ENCODE peak calls at places on chromosome 20, in nine cellular contexts. One of them, this sample, is unnamed.

GRCh38 chr20:50130995-50131394 is 18.0 kb upstream of the UBE2V1 start:
- DNase-seq in GM23248: no peak
- DNase-seq in pancreas: no peak
- DNase-seq in ascending aorta: no peak
- DNase-seq in mesenchymal stem cell: no peak
- DNase-seq in MM.1S: no peak
- DNase-seq in endothelial cell of umbilical vein: no peak
- DNase-seq in Panc1: no peak
- DNase-seq in adrenal gland: no peak
- DNase-seq in this sample: no peak

GRCh38 chr20:57717797-57718196 is 8.0 kb upstream of the PMEPA1 start:
- DNase-seq in GM23248: peak; percentile 77
- DNase-seq in pancreas: no peak
- DNase-seq in ascending aorta: no peak
- DNase-seq in mesenchymal stem cell: no peak
- DNase-seq in MM.1S: no peak
- DNase-seq in endothelial cell of umbilical vein: no peak
- DNase-seq in Panc1: no peak
- DNase-seq in adrenal gland: no peak
- DNase-seq in this sample: no peak

GRCh38 chr20:2840138-2840966 is at the start of the genes PCED1A and VPS16:
- DNase-seq in GM23248: peak; percentile 95
- DNase-seq in pancreas: peak; percentile 84
- DNase-seq in ascending aorta: peak; percentile 37
- DNase-seq in mesenchymal stem cell: peak; percentile 88
- DNase-seq in MM.1S: peak; percentile 82
- DNase-seq in endothelial cell of umbilical vein: peak; percentile 79
- DNase-seq in Panc1: peak; percentile 22
- DNase-seq in adrenal gland: peak; percentile 89
- DNase-seq in this sample: peak; percentile 83

GRCh38 chr20:45919536-45919933 is 7.6 kb upstream of the PLTP start:
- DNase-seq in GM23248: no peak
- DNase-seq in pancreas: no peak
- DNase-seq in ascending aorta: no peak
- DNase-seq in mesenchymal stem cell: peak; percentile 45
- DNase-seq in MM.1S: no peak
- DNase-seq in endothelial cell of umbilical vein: peak; percentile 94
- DNase-seq in Panc1: no peak
- DNase-seq in adrenal gland: no peak
- DNase-seq in this sample: no peak

GRCh38 chr20:46169245-46170171 is 51.4 kb downstream of the CD40 start:
- DNase-seq in GM23248: no peak
- DNase-seq in pancreas: no peak
- DNase-seq in ascending aorta: no peak
- DNase-seq in mesenchymal stem cell: no peak
- DNase-seq in MM.1S: no peak
- DNase-seq in endothelial cell of umbilical vein: no peak
- DNase-seq in Panc1: no peak
- DNase-seq in adrenal gland: no peak
- DNase-seq in this sample: no peak

GRCh38 chr20:829531-829930 is 4.0 kb upstream of the FAM110A start:
- DNase-seq in GM23248: peak; percentile 57
- DNase-seq in pancreas: no peak
- DNase-seq in ascending aorta: no peak
- DNase-seq in mesenchymal stem cell: no peak
- DNase-seq in MM.1S: no peak
- DNase-seq in endothelial cell of umbilical vein: no peak
- DNase-seq in Panc1: no peak
- DNase-seq in adrenal gland: no peak
- DNase-seq in this sample: no peak

GRCh38 chr20:42987376-42988114 is 202.2 kb downstream of the PTPRT start:
- DNase-seq in GM23248: no peak
- DNase-seq in pancreas: no peak
- DNase-seq in ascending aorta: no peak
- DNase-seq in mesenchymal stem cell: no peak
- DNase-seq in MM.1S: no peak
- DNase-seq in endothelial cell of umbilical vein: no peak
- DNase-seq in Panc1: no peak
- DNase-seq in adrenal gland: no peak
- DNase-seq in this sample: no peak

GRCh38 chr20:3730803-3731370 is 1.6 kb upstream of the HSPA12B start:
- DNase-seq in GM23248: peak; percentile 10
- DNase-seq in pancreas: no peak
- DNase-seq in ascending aorta: no peak
- DNase-seq in mesenchymal stem cell: no peak
- DNase-seq in MM.1S: no peak
- DNase-seq in endothelial cell of umbilical vein: no peak
- DNase-seq in Panc1: no peak
- DNase-seq in adrenal gland: no peak
- DNase-seq in this sample: no peak

GRCh38 chr20:10961651-10962288 is 288.0 kb upstream of the JAG1 start:
- DNase-seq in GM23248: no peak
- DNase-seq in pancreas: no peak
- DNase-seq in ascending aorta: no peak
- DNase-seq in mesenchymal stem cell: no peak
- DNase-seq in MM.1S: no peak
- DNase-seq in endothelial cell of umbilical vein: peak; percentile 75
- DNase-seq in Panc1: no peak
- DNase-seq in adrenal gland: no peak
- DNase-seq in this sample: no peak

GRCh38 chr20:15544727-15545126 is 1028.5 kb downstream of the KIF16B start:
- DNase-seq in GM23248: no peak
- DNase-seq in pancreas: no peak
- DNase-seq in ascending aorta: no peak
- DNase-seq in mesenchymal stem cell: no peak
- DNase-seq in MM.1S: no peak
- DNase-seq in endothelial cell of umbilical vein: no peak
- DNase-seq in Panc1: no peak
- DNase-seq in adrenal gland: no peak
- DNase-seq in this sample: no peak

GRCh38 chr20:15542655-15543054 is 1030.6 kb downstream of the KIF16B start:
- DNase-seq in GM23248: no peak
- DNase-seq in pancreas: no peak
- DNase-seq in ascending aorta: no peak
- DNase-seq in mesenchymal stem cell: no peak
- DNase-seq in MM.1S: no peak
- DNase-seq in endothelial cell of umbilical vein: no peak
- DNase-seq in Panc1: no peak
- DNase-seq in adrenal gland: no peak
- DNase-seq in this sample: no peak

GRCh38 chr20:15550116-15550870 is 1023.0 kb downstream of the KIF16B start:
- DNase-seq in GM23248: no peak
- DNase-seq in pancreas: no peak
- DNase-seq in ascending aorta: no peak
- DNase-seq in mesenchymal stem cell: no peak
- DNase-seq in MM.1S: no peak
- DNase-seq in endothelial cell of umbilical vein: no peak
- DNase-seq in Panc1: no peak
- DNase-seq in adrenal gland: no peak
- DNase-seq in this sample: no peak

GRCh38 chr20:15546624-15547023 is 1026.6 kb downstream of the KIF16B start:
- DNase-seq in GM23248: no peak
- DNase-seq in pancreas: no peak
- DNase-seq in ascending aorta: no peak
- DNase-seq in mesenchymal stem cell: no peak
- DNase-seq in MM.1S: no peak
- DNase-seq in endothelial cell of umbilical vein: no peak
- DNase-seq in Panc1: no peak
- DNase-seq in adrenal gland: no peak
- DNase-seq in this sample: no peak

DNA sequence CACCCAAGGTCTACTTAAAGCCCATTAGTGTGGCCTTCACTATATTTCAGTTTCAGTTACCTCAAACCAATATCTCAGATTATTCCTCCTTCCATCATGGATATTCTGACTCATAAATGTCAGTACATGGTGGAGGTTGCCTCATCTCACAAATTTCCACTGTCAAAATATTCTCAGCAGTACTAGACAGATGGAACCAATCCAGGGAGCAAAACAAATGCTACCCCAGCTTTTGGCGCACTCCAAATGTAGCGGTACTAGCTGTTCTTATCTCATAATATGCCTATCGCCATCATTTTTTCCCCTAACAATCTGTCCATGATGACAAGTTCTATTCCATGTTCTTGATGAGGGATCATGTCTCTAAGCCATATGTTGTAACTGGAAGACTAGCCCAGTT is 1026.1 kb downstream of the KIF16B start:
- DNase-seq in GM23248: no peak
- DNase-seq in pancreas: no peak
- DNase-seq in ascending aorta: no peak
- DNase-seq in mesenchymal stem cell: no peak
- DNase-seq in MM.1S: no peak
- DNase-seq in endothelial cell of umbilical vein: no peak
- DNase-seq in Panc1: no peak
- DNase-seq in adrenal gland: no peak
- DNase-seq in this sample: no peak
- H3K4me1 ChIP-seq in GM23248: no peaks in the 10 kb centered on the region
- H3K4me1 ChIP-seq in pancreas: no peaks in the 10 kb centered on the region
- H3K4me1 ChIP-seq in ascending aorta: no peaks in the 10 kb centered on the region
- H3K4me1 ChIP-seq in mesenchymal stem cell: no peaks in the 10 kb centered on the region
- H3K4me1 ChIP-seq in MM.1S: no peaks in the 10 kb centered on the region
- H3K4me1 ChIP-seq in endothelial cell of umbilical vein: no peaks in the 10 kb centered on the region
- H3K4me1 ChIP-seq in Panc1: no peaks in the 10 kb centered on the region
- H3K4me1 ChIP-seq in adrenal gland: no peaks in the 10 kb centered on the region
- H3K4me1 ChIP-seq in this sample: no peaks in the 10 kb centered on the region

GRCh38 chr20:14644698-14645097 is 307.3 kb upstream of the FLRT3 start:
- DNase-seq in GM23248: no peak
- DNase-seq in pancreas: no peak
- DNase-seq in ascending aorta: no peak
- DNase-seq in mesenchymal stem cell: no peak
- DNase-seq in MM.1S: no peak
- DNase-seq in endothelial cell of umbilical vein: no peak
- DNase-seq in Panc1: no peak
- DNase-seq in adrenal gland: no peak
- DNase-seq in this sample: no peak
- H3K36me3 ChIP-seq in GM23248: no peaks in the 10 kb centered on the region
- H3K36me3 ChIP-seq in pancreas: no peaks in the 10 kb centered on the region
- H3K36me3 ChIP-seq in ascending aorta: no peaks in the 10 kb centered on the region
- H3K36me3 ChIP-seq in mesenchymal stem cell: no peaks in the 10 kb centered on the region
- H3K36me3 ChIP-seq in MM.1S: no peaks in the 10 kb centered on the region
- H3K36me3 ChIP-seq in endothelial cell of umbilical vein: no peaks in the 10 kb centered on the region
- H3K36me3 ChIP-seq in Panc1: no peaks in the 10 kb centered on the region
- H3K36me3 ChIP-seq in adrenal gland: no peaks in the 10 kb centered on the region
- H3K36me3 ChIP-seq in this sample: no peaks in the 10 kb centered on the region

DNA sequence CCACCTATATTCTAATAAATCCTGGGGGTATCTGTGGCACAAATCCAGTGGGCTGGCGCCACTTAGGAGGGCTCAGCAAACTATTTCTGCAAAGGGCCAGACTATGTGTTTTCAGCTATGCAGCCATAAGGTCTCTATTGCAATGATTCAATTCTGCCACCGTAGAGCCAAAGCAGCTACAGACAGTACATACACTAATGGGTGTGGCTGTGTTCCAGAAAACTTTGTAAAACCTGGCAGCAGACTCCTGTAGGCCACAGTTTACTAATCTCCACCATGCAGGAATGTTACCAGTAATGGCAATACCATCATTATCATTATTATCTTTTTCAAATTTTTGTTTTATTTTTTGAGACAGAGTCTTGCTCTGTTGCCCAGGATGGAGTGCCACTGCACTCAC is 65.7 kb downstream of the SULF2 start:
- DNase-seq in GM23248: no peak
- DNase-seq in pancreas: no peak
- DNase-seq in ascending aorta: no peak
- DNase-seq in mesenchymal stem cell: no peak
- DNase-seq in MM.1S: no peak
- DNase-seq in endothelial cell of umbilical vein: no peak
- DNase-seq in Panc1: no peak
- DNase-seq in adrenal gland: no peak
- DNase-seq in this sample: no peak
- H3K27ac ChIP-seq in GM23248: no peak overlapping the region
- H3K27ac ChIP-seq in pancreas: no peak overlapping the region
- H3K27ac ChIP-seq in ascending aorta: no peak overlapping the region
- H3K27ac ChIP-seq in mesenchymal stem cell: no peak overlapping the region
- H3K27ac ChIP-seq in MM.1S: no peak overlapping the region
- H3K27ac ChIP-seq in endothelial cell of umbilical vein: no peak overlapping the region
- H3K27ac ChIP-seq in Panc1: no peak overlapping the region
- H3K27ac ChIP-seq in adrenal gland: no peak overlapping the region
- H3K27ac ChIP-seq in this sample: no peak overlapping the region

GRCh38 chr20:59152559-59153354 is 10.9 kb upstream of the ZNF831 start:
- DNase-seq in GM23248: no peak
- DNase-seq in pancreas: no peak
- DNase-seq in ascending aorta: no peak
- DNase-seq in mesenchymal stem cell: no peak
- DNase-seq in MM.1S: no peak
- DNase-seq in endothelial cell of umbilical vein: no peak
- DNase-seq in Panc1: no peak
- DNase-seq in adrenal gland: no peak
- DNase-seq in this sample: no peak

GRCh38 chr20:59157064-59157463 is 6.6 kb upstream of the ZNF831 start:
- DNase-seq in GM23248: no peak
- DNase-seq in pancreas: no peak
- DNase-seq in ascending aorta: no peak
- DNase-seq in mesenchymal stem cell: no peak
- DNase-seq in MM.1S: no peak
- DNase-seq in endothelial cell of umbilical vein: no peak
- DNase-seq in Panc1: no peak
- DNase-seq in adrenal gland: no peak
- DNase-seq in this sample: no peak

GRCh38 chr20:59153832-59154231 is 9.8 kb upstream of the ZNF831 start:
- DNase-seq in GM23248: no peak
- DNase-seq in pancreas: no peak
- DNase-seq in ascending aorta: no peak
- DNase-seq in mesenchymal stem cell: no peak
- DNase-seq in MM.1S: no peak
- DNase-seq in endothelial cell of umbilical vein: no peak
- DNase-seq in Panc1: no peak
- DNase-seq in adrenal gland: no peak
- DNase-seq in this sample: no peak

GRCh38 chr20:59153355-59153681 is 10.3 kb upstream of the ZNF831 start:
- DNase-seq in GM23248: no peak
- DNase-seq in pancreas: peak; percentile 10
- DNase-seq in ascending aorta: no peak
- DNase-seq in mesenchymal stem cell: no peak
- DNase-seq in MM.1S: no peak
- DNase-seq in endothelial cell of umbilical vein: no peak
- DNase-seq in Panc1: no peak
- DNase-seq in adrenal gland: peak; percentile 33
- DNase-seq in this sample: no peak

DNA sequence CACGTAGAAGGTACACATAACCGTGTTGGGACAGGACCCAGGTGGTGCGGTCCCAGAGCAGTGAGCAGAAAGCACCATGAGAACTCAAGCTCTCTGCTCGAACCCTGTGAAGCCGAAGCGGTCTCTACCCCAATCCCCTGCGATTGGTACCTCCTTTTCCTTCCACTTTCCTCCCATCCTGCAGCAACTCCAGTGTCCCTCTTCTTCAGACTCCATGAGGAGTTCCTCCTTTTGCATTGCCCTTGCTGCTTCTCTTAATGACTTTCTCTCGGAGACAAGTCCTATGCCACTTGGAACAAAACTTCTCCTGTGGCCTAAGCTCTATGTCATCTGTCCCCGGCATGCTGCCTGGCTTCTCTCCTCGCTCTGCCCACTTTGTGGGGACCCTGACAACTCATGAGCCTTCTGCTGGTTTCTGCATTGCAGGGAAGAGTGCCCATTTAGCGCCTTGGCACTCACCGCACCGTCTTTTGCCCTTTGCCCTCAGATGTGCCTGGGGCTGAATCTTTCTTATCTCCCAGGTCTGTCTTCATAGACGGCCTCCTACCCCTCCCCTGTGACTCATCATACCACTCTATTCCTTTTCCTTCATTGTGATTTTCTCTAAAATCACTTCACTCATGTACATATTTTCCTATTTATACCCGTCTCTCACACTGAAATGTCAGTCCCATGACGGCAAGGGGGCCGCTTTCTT is 9.2 kb upstream of the ZNF831 start:
- DNase-seq in GM23248: no peak
- DNase-seq in pancreas: no peak
- DNase-seq in ascending aorta: no peak
- DNase-seq in mesenchymal stem cell: no peak
- DNase-seq in MM.1S: no peak
- DNase-seq in endothelial cell of umbilical vein: no peak
- DNase-seq in Panc1: no peak
- DNase-seq in adrenal gland: no peak
- DNase-seq in this sample: no peak
- H3K4me1 ChIP-seq in GM23248: no peaks in the 10 kb centered on the region
- H3K4me1 ChIP-seq in pancreas: no peaks in the 10 kb centered on the region
- H3K4me1 ChIP-seq in ascending aorta: no peaks in the 10 kb centered on the region
- H3K4me1 ChIP-seq in mesenchymal stem cell: no peaks in the 10 kb centered on the region
- H3K4me1 ChIP-seq in MM.1S: no peaks in the 10 kb centered on the region
- H3K4me1 ChIP-seq in endothelial cell of umbilical vein: no peaks in the 10 kb centered on the region
- H3K4me1 ChIP-seq in Panc1: no peaks in the 10 kb centered on the region
- H3K4me1 ChIP-seq in adrenal gland: no peaks in the 10 kb centered on the region
- H3K4me1 ChIP-seq in this sample: peaks cover 85% of the 10 kb centered on the region

This sample was measured in CD8-positive, alpha-beta memory T cell.